ENCODE peak calls at places on chromosomes 12 and 14, in nine cellular contexts. N is GM12891, Z is NCI-H1930, O is NCI-H345, P is EH, K is D341Med, T is amygdala, Q is T-cell, D is breast epithelium. X is an unnamed sample.

GRCh38 chr12:121797937-121798801 is 4.7 kb upstream of the RHOF start:
- DNase-seq in K (peak; percentile 74), T (peak; percentile 70), Q (no peak), N (no peak), Z (no peak), O (peak; percentile 95), D (no peak), P (peak; percentile 53), X (peak; percentile 95)

GRCh38 chr12:122862872-122863701 is 27.8 kb downstream of the HIP1R start:
- DNase-seq in Q (no peak), D (peak; percentile 94), N (no peak), P (no peak), Z (no peak), T (no peak), O (peak; percentile 94), K (peak; percentile 46), X (peak; percentile 68)

GRCh38 chr14:51859136-51859535 is 1.3 kb upstream of the GNG2 start:
- DNase-seq in Q (no peak), O (no peak), K (no peak), T (no peak), Z (no peak), D (no peak), N (no peak), P (no peak), X (no peak)

GRCh38 chr12:6632026-6632978 is 3.5 kb downstream of the LPAR5 start:
- DNase-seq in P (peak; percentile 50), N (no peak), Q (peak; percentile 56), O (peak; percentile 11), K (peak; percentile 43), Z (no peak), D (no peak), T (peak; percentile 29), X (peak; percentile 39)

GRCh38 chr12:84738481-84738972 is 174.1 kb downstream of the SLC6A15 start:
- DNase-seq in P (peak; percentile 97), Z (no peak), N (no peak), D (no peak), O (no peak), Q (no peak), K (no peak), T (no peak), X (no peak)

GRCh38 chr14:103273847-103274615 is 60.0 kb upstream of the EIF5 start:
- DNase-seq in D (peak; percentile 13), N (no peak), P (no peak), Q (no peak), Z (no peak), O (no peak), T (no peak), K (no peak), X (no peak)

GRCh38 chr14:58106446-58106845 is 45.6 kb downstream of the ARMH4 start:
- DNase-seq in P (no peak), Q (no peak), K (no peak), N (no peak), O (no peak), T (no peak), Z (no peak), D (no peak), X (no peak)

GRCh38 chr14:104930526-104931322 is 6.0 kb downstream of the PLD4 start:
- DNase-seq in N (no peak), T (no peak), Q (no peak), P (no peak), O (no peak), D (no peak), Z (no peak), K (no peak), X (no peak)

GRCh38 chr12:111434680-111435338 is 29.1 kb downstream of the SH2B3 start:
- DNase-seq in Z (no peak), O (no peak), P (peak; percentile 69), T (no peak), N (no peak), Q (peak; percentile 91), D (no peak), K (no peak), X (peak; percentile 20)

GRCh38 chr12:49797452-49797782 is 30.8 kb downstream of the NCKAP5L start:
- DNase-seq in Z (no peak), N (no peak), K (no peak), D (no peak), Q (no peak), O (no peak), T (no peak), P (no peak), X (no peak)

GRCh38 chr12:108884116-108885012 is 4.5 kb downstream of the DAO start:
- DNase-seq in Z (no peak), D (no peak), K (peak; percentile 71), N (peak; percentile 55), P (peak; percentile 30), O (peak; percentile 20), T (peak; percentile 14), Q (peak; percentile 46), X (peak; percentile 11)

GRCh38 chr12:12036901-12037300 is 33.8 kb upstream of the BCL2L14 start:
- DNase-seq in Z (no peak), P (no peak), Q (no peak), O (no peak), N (no peak), K (no peak), T (no peak), D (no peak), X (no peak)

GRCh38 chr12:113967368-113967767 is 1.2 kb upstream of the RBM19 start:
- DNase-seq in D (no peak), N (no peak), T (no peak), K (no peak), O (no peak), Q (no peak), P (no peak), Z (no peak), X (no peak)

GRCh38 chr14:61575751-61576150 is 119.6 kb upstream of the HIF1A start:
- DNase-seq in P (peak; percentile 65), O (no peak), Q (no peak), N (no peak), D (no peak), K (no peak), T (no peak), Z (no peak), X (no peak)

GRCh38 chr14:25246751-25247150 is 196.8 kb upstream of the STXBP6 start:
- DNase-seq in Q (no peak), D (no peak), O (no peak), Z (no peak), N (no peak), P (no peak), T (no peak), K (no peak), X (no peak)

GRCh38 chr14:70827366-70828151 is 18.2 kb upstream of the MAP3K9 start:
- DNase-seq in Z (no peak), Q (no peak), N (no peak), D (no peak), T (no peak), O (no peak), K (no peak), P (peak; percentile 32), X (no peak)

GRCh38 chr12:52615208-52615868 is 3.0 kb downstream of the KRT73 start:
- DNase-seq in N (no peak), O (no peak), K (peak; percentile 5), T (no peak), Z (no peak), P (peak; percentile 7), Q (no peak), D (no peak), X (no peak)

GRCh38 chr12:116727902-116728301 is 10.0 kb downstream of the SPRING1 start:
- DNase-seq in P (no peak), N (no peak), Z (no peak), T (no peak), D (no peak), K (no peak), O (no peak), Q (no peak), X (no peak)

GRCh38 chr14:42806909-42807315 is 1200.2 kb downstream of the LRFN5 start:
- DNase-seq in Z (no peak), D (no peak), K (no peak), P (no peak), Q (no peak), T (no peak), N (no peak), O (no peak), X (no peak)

GRCh38 chr12:118050972-118051910 is 9.7 kb downstream of the WSB2 start:
- DNase-seq in O (no peak), K (no peak), N (no peak), Z (no peak), D (no peak), Q (no peak), T (no peak), P (no peak), X (no peak)

GRCh38 chr12:7190268-7191055 is 976 bp downstream of the PEX5 start:
- DNase-seq in O (peak; percentile 17), P (peak; percentile 36), D (peak; percentile 25), T (peak; percentile 47), K (peak; percentile 41), Z (peak; percentile 26), N (peak; percentile 15), Q (no peak), X (peak; percentile 27)

GRCh38 chr12:109729837-109730200 is 16.2 kb downstream of the FAM222A start:
- DNase-seq in Q (no peak), D (no peak), T (no peak), K (no peak), P (no peak), O (no peak), N (no peak), Z (no peak), X (no peak)

GRCh38 chr14:103899833-103900232 is 28.4 kb upstream of the TDRD9 start:
- DNase-seq in K (peak; percentile 26), P (no peak), N (no peak), Z (no peak), O (no peak), D (no peak), Q (no peak), T (no peak), X (no peak)

GRCh38 chr12:72295101-72295500 is 22.9 kb downstream of the TRHDE start:
- DNase-seq in D (no peak), K (no peak), O (no peak), Q (no peak), T (no peak), P (peak; percentile 18), N (no peak), Z (no peak), X (no peak)

GRCh38 chr12:43847427-43847826 is 11.5 kb downstream of the TMEM117 start:
- DNase-seq in D (no peak), K (no peak), O (no peak), N (no peak), P (peak; percentile 56), Z (no peak), Q (no peak), T (no peak), X (no peak)

GRCh38 chr12:6538420-6539275 is 4.3 kb downstream of the GAPDH start:
- DNase-seq in T (peak; percentile 31), O (no peak), N (no peak), D (no peak), Q (no peak), K (no peak), P (peak; percentile 63), Z (no peak), X (no peak)

GRCh38 chr12:57213763-57214397 is 2.7 kb upstream of the NXPH4 start:
- DNase-seq in K (no peak), Q (no peak), D (no peak), Z (no peak), P (no peak), O (no peak), T (no peak), N (no peak), X (no peak)

GRCh38 chr12:13594731-13595514 is 386.5 kb downstream of the GRIN2B start:
- DNase-seq in D (no peak), P (no peak), Q (no peak), N (no peak), O (no peak), Z (no peak), K (no peak), T (no peak), X (no peak)

GRCh38 chr12:108567388-108567787 is 5.0 kb downstream of the ISCU start:
- DNase-seq in Z (no peak), Q (no peak), K (no peak), P (no peak), O (no peak), N (no peak), D (no peak), T (no peak), X (no peak)

X was measured in NCI-H2081.